ENCODE peak calls at places on chromosomes 11 and 22, in seven cellular contexts. C, Z, K, A, W, B and N are unnamed samples.

GRCh38 chr11:72814831-72815618 is 814 bp downstream of the ATG16L2 start:
- DNase-seq in C (peak; percentile 54), Z (peak; percentile 58), K (peak; percentile 79), A (peak; percentile 44), W (peak; percentile 68), B (no peak), N (peak; percentile 55)

GRCh38 chr22:47134222-47134621 is 371.8 kb downstream of the TBC1D22A start:
- DNase-seq in C (no peak), Z (no peak), K (no peak), A (no peak), W (no peak), B (no peak), N (no peak)

GRCh38 chr22:49784630-49784971 is 43.1 kb downstream of the BRD1 start:
- DNase-seq in C (no peak), Z (no peak), K (no peak), A (no peak), W (no peak), B (no peak), N (no peak)

GRCh38 chr22:21641417-21641794 is 696 bp upstream of the SDF2L1 start:
- DNase-seq in C (peak; percentile 43), Z (no peak), K (peak; percentile 74), A (peak; percentile 68), W (no peak), B (peak; percentile 64), N (peak; percentile 67)

GRCh38 chr11:2269601-2270321 is 627 bp downstream of the ASCL2 start:
- DNase-seq in C (no peak), Z (peak; percentile 54), K (peak; percentile 63), A (no peak), W (peak; percentile 89), B (peak; percentile 76), N (no peak)

GRCh38 chr22:36160499-36160942 is at the start of gene APOL3:
- DNase-seq in C (peak; percentile 80), Z (peak; percentile 45), K (peak; percentile 70), A (peak; percentile 39), W (no peak), B (peak; percentile 77), N (no peak)

GRCh38 chr22:49965291-49966040 is 4.9 kb downstream of the PIM3 start:
- DNase-seq in C (peak; percentile 29), Z (peak; percentile 43), K (no peak), A (peak; percentile 27), W (no peak), B (peak; percentile 52), N (peak; percentile 48)

GRCh38 chr11:118841469-118842222 is 42.0 kb upstream of the CXCR5 start:
- DNase-seq in C (no peak), Z (peak; percentile 50), K (no peak), A (no peak), W (no peak), B (no peak), N (no peak)

GRCh38 chr11:78489184-78489583 is 71.6 kb upstream of the GAB2 start:
- DNase-seq in C (no peak), Z (no peak), K (no peak), A (no peak), W (no peak), B (no peak), N (no peak)

GRCh38 chr22:29521526-29521925 is 32.0 kb downstream of the THOC5 start:
- DNase-seq in C (no peak), Z (no peak), K (no peak), A (no peak), W (no peak), B (no peak), N (no peak)

GRCh38 chr11:36693139-36693845 is 95.3 kb upstream of the RAG2 start:
- DNase-seq in C (no peak), Z (no peak), K (no peak), A (no peak), W (no peak), B (no peak), N (no peak)

GRCh38 chr11:129143335-129143734 is 48.8 kb downstream of the ARHGAP32 start:
- DNase-seq in C (peak; percentile 68), Z (no peak), K (peak; percentile 99), A (peak; percentile 41), W (no peak), B (peak; percentile 48), N (no peak)

GRCh38 chr22:22810018-22810427 is 77.6 kb upstream of the IGLL5 start:
- DNase-seq in C (no peak), Z (peak; percentile 71), K (no peak), A (peak; percentile 66), W (peak; percentile 17), B (peak; percentile 68), N (peak; percentile 54)

GRCh38 chr22:25402160-25402500 is 162.3 kb upstream of the GRK3 start:
- DNase-seq in C (no peak), Z (no peak), K (no peak), A (no peak), W (no peak), B (no peak), N (no peak)

GRCh38 chr11:65700377-65700776 is 11.7 kb upstream of the KAT5 start:
- DNase-seq in C (no peak), Z (no peak), K (no peak), A (no peak), W (peak; percentile 55), B (no peak), N (no peak)

GRCh38 chr22:19868773-19869471 is 14.2 kb upstream of the GNB1L start:
- DNase-seq in C (peak; percentile 11), Z (no peak), K (no peak), A (peak; percentile 15), W (no peak), B (peak; percentile 36), N (no peak)

GRCh38 chr22:40995821-40996220 is 44.6 kb downstream of the RBX1 start:
- DNase-seq in C (no peak), Z (no peak), K (no peak), A (no peak), W (no peak), B (no peak), N (no peak)

GRCh38 chr11:11149671-11150459 is 203.2 kb downstream of the CSNK2A3 start:
- DNase-seq in C (no peak), Z (peak; percentile 17), K (no peak), A (no peak), W (no peak), B (no peak), N (no peak)

GRCh38 chr11:115930276-115930675 is 426.1 kb upstream of the CADM1 start:
- DNase-seq in C (no peak), Z (no peak), K (no peak), A (no peak), W (peak; percentile 60), B (no peak), N (no peak)

GRCh38 chr11:128365044-128365443 is 222.3 kb downstream of the ETS1 start:
- DNase-seq in C (no peak), Z (no peak), K (peak; percentile 81), A (no peak), W (no peak), B (no peak), N (no peak)

GRCh38 chr22:20239063-20239950 is 28.8 kb downstream of the RTN4R start:
- DNase-seq in C (peak; percentile 76), Z (no peak), K (peak; percentile 40), A (no peak), W (no peak), B (no peak), N (no peak)

GRCh38 chr11:134786636-134787035 is 374.6 kb upstream of the B3GAT1 start:
- DNase-seq in C (no peak), Z (no peak), K (no peak), A (no peak), W (no peak), B (no peak), N (no peak)

GRCh38 chr11:48066881-48067800 is 86.8 kb downstream of the PTPRJ start:
- DNase-seq in C (no peak), Z (no peak), K (peak; percentile 37), A (no peak), W (no peak), B (no peak), N (peak; percentile 56)

GRCh38 chr22:21841422-21841821 is 26.0 kb downstream of the MAPK1 start:
- DNase-seq in C (no peak), Z (no peak), K (no peak), A (no peak), W (no peak), B (no peak), N (no peak)